ENCODE peak calls at places on chromosome 1, in seven cellular contexts. A is tibial artery, E is right atrium auricular region, L is uterus, O is H1, Y is esophagus squamous epithelium, B is lower lobe of right lung. M is an unnamed sample.

GRCh38 chr1:89022167-89022959 is at the start of gene GBP3:
- DNase-seq in B (no peak), A (no peak), Y (no peak), L (no peak), E (no peak), O (no peak), M (no peak)

GRCh38 chr1:2865571-2866414 is 64.3 kb upstream of the TTC34 start:
- DNase-seq in O (no peak), E (no peak), A (no peak), L (no peak), B (no peak), Y (no peak), M (no peak)

GRCh38 chr1:196558424-196558823 is 49.8 kb downstream of the KCNT2 start:
- DNase-seq in A (no peak), B (no peak), Y (no peak), E (no peak), O (no peak), L (no peak), M (no peak)

GRCh38 chr1:6991271-6991670 is 206.0 kb downstream of the CAMTA1 start:
- DNase-seq in L (no peak), O (no peak), B (no peak), E (no peak), A (no peak), Y (no peak), M (no peak)

GRCh38 chr1:205719762-205720161 is 30.2 kb downstream of the NUCKS1 start:
- DNase-seq in B (no peak), L (no peak), E (no peak), Y (no peak), A (no peak), O (no peak), M (no peak)

GRCh38 chr1:184562801-184563200 is 176.0 kb downstream of the C1orf21 start:
- DNase-seq in B (no peak), L (no peak), E (no peak), Y (no peak), A (no peak), O (no peak), M (no peak)

GRCh38 chr1:11720033-11720376 is 15.9 kb upstream of the AGTRAP start:
- DNase-seq in L (no peak), B (no peak), E (no peak), O (no peak), A (no peak), Y (no peak), M (no peak)

GRCh38 chr1:7669559-7670208 is 101.4 kb upstream of the VAMP3 start:
- DNase-seq in Y (no peak), E (no peak), L (no peak), O (peak), B (peak), A (no peak), M (peak)

GRCh38 chr1:15900662-15901279 is 53.3 kb downstream of the SPEN start:
- DNase-seq in A (no peak), E (no peak), Y (no peak), B (no peak), L (no peak), O (no peak), M (no peak)

GRCh38 chr1:204673909-204674701 is 11.4 kb downstream of the LRRN2 start:
- DNase-seq in Y (no peak), L (no peak), A (peak), B (no peak), E (no peak), O (no peak), M (no peak)

GRCh38 chr1:19036049-19036546 is 79.6 kb upstream of the IFFO2 start:
- DNase-seq in E (no peak), A (peak), B (no peak), L (no peak), Y (no peak), O (no peak), M (no peak)

GRCh38 chr1:225842788-225843425 is 33.0 kb downstream of the EPHX1 start:
- DNase-seq in Y (no peak), B (no peak), L (no peak), E (no peak), A (no peak), O (no peak), M (no peak)

GRCh38 chr1:164565356-164565755 is 6.4 kb downstream of the PBX1 start:
- DNase-seq in O (no peak), A (no peak), L (no peak), B (no peak), Y (no peak), E (no peak), M (no peak)

GRCh38 chr1:94859157-94859556 is 39.0 kb downstream of the SLC44A3 start:
- DNase-seq in Y (no peak), A (no peak), L (no peak), B (no peak), E (no peak), O (no peak), M (no peak)

GRCh38 chr1:47651311-47652089 is 213.7 kb downstream of the FOXD2 start:
- DNase-seq in O (no peak), L (no peak), Y (no peak), A (peak), B (no peak), E (no peak), M (peak)

GRCh38 chr1:59487335-59488031 is 190.6 kb downstream of the FGGY start:
- DNase-seq in E (no peak), L (no peak), A (no peak), Y (no peak), O (no peak), B (no peak), M (no peak)

GRCh38 chr1:156801409-156802121 is 15.1 kb downstream of the SH2D2A start:
- DNase-seq in E (no peak), Y (no peak), A (no peak), B (no peak), L (peak), O (no peak), M (no peak)

GRCh38 chr1:81208441-81208840 is 592.3 kb upstream of the ADGRL2 start:
- DNase-seq in B (peak), A (no peak), L (no peak), E (no peak), Y (no peak), O (no peak), M (no peak)

GRCh38 chr1:81217058-81217457 is 583.7 kb upstream of the ADGRL2 start:
- DNase-seq in Y (no peak), L (no peak), E (no peak), A (no peak), O (no peak), B (no peak), M (no peak)

GRCh38 chr1:81209471-81209870 is 591.3 kb upstream of the ADGRL2 start:
- DNase-seq in Y (no peak), B (no peak), O (no peak), L (no peak), E (no peak), A (no peak), M (no peak)

GRCh38 chr1:81213279-81213678 is 587.5 kb upstream of the ADGRL2 start:
- DNase-seq in A (no peak), E (no peak), L (no peak), O (no peak), Y (no peak), B (no peak), M (no peak)
- H3K27ac ChIP-seq in A (no peak), E (no peak), L (no peak), O (no peak), Y (no peak), B (no peak), M (no peak)

DNA sequence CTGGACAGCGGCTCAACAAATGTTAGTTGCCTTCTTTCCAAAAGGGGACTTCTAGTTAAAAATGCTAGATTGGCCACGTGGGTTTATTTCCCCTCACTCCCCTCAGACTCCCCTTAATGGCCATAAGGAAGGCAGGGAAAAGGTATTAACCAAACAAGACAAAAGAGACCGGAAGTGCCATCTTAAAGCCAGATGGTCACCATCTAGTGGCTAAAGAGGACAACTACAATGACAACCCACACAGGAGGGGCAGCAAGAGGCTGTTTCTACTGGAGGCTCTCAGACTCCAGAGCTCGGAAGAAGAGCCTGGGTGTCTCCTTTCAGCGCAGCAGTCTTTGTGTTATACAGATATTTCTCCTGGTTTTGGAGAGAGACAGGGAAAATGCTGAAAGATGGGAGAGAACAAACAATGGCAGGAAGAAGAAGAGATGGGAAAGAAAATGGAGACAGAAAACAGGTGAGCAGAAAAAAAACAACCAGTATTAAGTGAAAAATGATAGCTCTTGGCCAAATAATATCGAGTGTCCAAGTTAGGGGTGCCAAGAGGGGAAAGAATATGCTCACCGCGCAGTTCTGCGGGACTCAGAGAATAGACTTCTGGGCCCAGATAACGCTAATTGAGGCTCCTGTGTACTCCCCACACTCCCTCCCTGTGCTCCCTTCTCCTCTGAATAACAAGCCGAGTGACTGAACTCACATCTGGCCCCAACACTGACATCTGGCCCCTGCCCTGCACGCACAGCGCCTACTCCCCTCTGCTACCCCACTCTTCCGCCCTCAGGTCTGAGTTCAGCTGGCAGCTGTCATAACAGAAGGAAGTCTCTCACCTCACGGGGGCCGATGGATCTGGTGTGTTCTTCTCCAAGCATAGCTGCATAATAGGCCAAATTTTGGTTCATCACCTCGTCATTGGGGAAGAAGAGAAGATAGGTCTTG is 9.6 kb downstream of the P3H1 start:
- DNase-seq in B (no peak), Y (no peak), E (no peak), A (no peak), O (no peak), L (no peak), M (no peak)
- TF ChIP-seq CTCF in B (peak), Y (peak), E (peak), A (peak), O (peak), L (peak), M (peak)

GRCh38 chr1:29249170-29249691 is 12.9 kb downstream of the PTPRU start:
- DNase-seq in Y (no peak), O (peak), L (no peak), B (no peak), E (no peak), A (no peak), M (no peak)
- H3K27ac ChIP-seq in Y (no peak), O (peak), L (no peak), B (no peak), E (no peak), A (no peak), M (no peak)

DNA sequence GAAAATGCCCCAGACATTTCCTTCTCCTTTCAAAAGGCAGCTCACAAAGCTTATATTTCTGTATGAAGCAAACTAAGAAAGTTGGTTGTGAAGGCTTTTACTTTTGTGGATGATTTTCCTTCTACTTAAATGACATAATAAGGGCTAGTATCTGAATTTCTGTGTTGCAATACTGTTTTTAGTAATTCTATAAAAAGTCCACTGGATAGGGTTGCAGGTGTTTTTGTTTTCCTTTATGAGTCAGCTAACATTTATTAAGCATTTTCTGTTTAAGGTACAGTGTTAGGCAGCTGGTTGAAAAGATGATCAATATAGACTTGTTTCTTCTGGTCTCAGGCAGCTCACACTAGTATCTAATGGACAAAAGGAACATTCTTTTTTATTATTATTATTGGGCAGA is 722.2 kb downstream of the RWDD3 start:
- DNase-seq in O (no peak), E (no peak), L (no peak), Y (no peak), A (no peak), B (no peak), M (no peak)
- TF ChIP-seq CTCF in O (no peak), E (no peak), L (no peak), Y (no peak), A (no peak), B (no peak), M (no peak)